ENCODE peak calls at places on chromosome 11, in seven cellular contexts. A is fibroblast of the aortic adventitia; H is C1 segment of cervical spinal cord; K is stimulated activated CD4-positive, alpha-beta T cell treated with anti-CD3 and anti-CD28 coated beads, Interleukin-12 subunit alpha, Interleukin-12 subunit beta, amount 100 ng/mL, for 4 hours; I is ACHN; F is NCI-H1105 treated with DMSO at 0.1 percent for 48 hours; O is GM20000. C is an unnamed sample.

GRCh38 chr11:132886335-132886734 is 646.0 kb downstream of the OPCML start:
- DNase-seq in A (no peak), H (no peak), K (no peak), I (no peak), F (no peak), O (no peak), C (no peak)

GRCh38 chr11:86681039-86681745 is 8.8 kb upstream of the ME3 start:
- DNase-seq in A (peak; percentile 48), H (no peak), K (no peak), I (no peak), F (no peak), O (no peak), C (no peak)

GRCh38 chr11:114399490-114399889 is 821 bp downstream of the C11orf71 start:
- DNase-seq in A (no peak), H (no peak), K (no peak), I (peak; percentile 28), F (no peak), O (no peak), C (no peak)

GRCh38 chr11:75667831-75668507 is 869 bp downstream of the MAP6 start:
- DNase-seq in A (peak; percentile 40), H (peak; percentile 32), K (no peak), I (peak; percentile 4), F (peak; percentile 77), O (peak; percentile 77), C (no peak)

GRCh38 chr11:74948546-74948897 is 369 bp downstream of the XRRA1 start:
- DNase-seq in A (peak; percentile 34), H (no peak), K (no peak), I (no peak), F (peak; percentile 53), O (no peak), C (no peak)

GRCh38 chr11:83680351-83680750 is 394.2 kb upstream of the CCDC90B start:
- DNase-seq in A (no peak), H (no peak), K (no peak), I (no peak), F (peak; percentile 83), O (no peak), C (no peak)

GRCh38 chr11:34798985-34799384 is 117.2 kb downstream of the APIP start:
- DNase-seq in A (no peak), H (no peak), K (no peak), I (no peak), F (peak; percentile 72), O (no peak), C (no peak)

GRCh38 chr11:95305726-95306522 is 74.9 kb upstream of the SESN3 start:
- DNase-seq in A (no peak), H (no peak), K (no peak), I (no peak), F (no peak), O (no peak), C (no peak)